ENCODE peak calls at places on chromosomes 7 and 10, in six cellular contexts. One of them, this sample, is unnamed.

GRCh38 chr10:71259815-71260501 is 47.6 kb downstream of the UNC5B start:
- DNase-seq in ureter: no peak
- DNase-seq in fibroblast of the aortic adventitia: no peak
- DNase-seq in amygdala: no peak
- DNase-seq in head of caudate nucleus: no peak
- DNase-seq in RWPE1: peak
- DNase-seq in this sample: peak

GRCh38 chr7:149495785-149496641 is 1.6 kb downstream of the ZNF746 start:
- DNase-seq in fibroblast of the aortic adventitia: peak
- DNase-seq in head of caudate nucleus: peak
- DNase-seq in ureter: peak
- DNase-seq in RWPE1: no peak
- DNase-seq in amygdala: no peak
- DNase-seq in this sample: peak

GRCh38 chr10:49351669-49352068 is 44.2 kb downstream of the DRGX start:
- DNase-seq in RWPE1: no peak
- DNase-seq in amygdala: no peak
- DNase-seq in fibroblast of the aortic adventitia: no peak
- DNase-seq in head of caudate nucleus: no peak
- DNase-seq in ureter: no peak
- DNase-seq in this sample: no peak

GRCh38 chr10:132130286-132131265 is 56.2 kb upstream of the DPYSL4 start:
- DNase-seq in head of caudate nucleus: no peak
- DNase-seq in ureter: no peak
- DNase-seq in RWPE1: no peak
- DNase-seq in fibroblast of the aortic adventitia: no peak
- DNase-seq in amygdala: no peak
- DNase-seq in this sample: no peak

GRCh38 chr7:14908697-14909096 is 6.1 kb upstream of the DGKB start:
- DNase-seq in fibroblast of the aortic adventitia: no peak
- DNase-seq in head of caudate nucleus: no peak
- DNase-seq in ureter: no peak
- DNase-seq in amygdala: no peak
- DNase-seq in RWPE1: no peak
- DNase-seq in this sample: no peak

GRCh38 chr7:117445206-117445605 is 17.9 kb upstream of the ASZ1 start:
- DNase-seq in amygdala: no peak
- DNase-seq in fibroblast of the aortic adventitia: peak
- DNase-seq in RWPE1: no peak
- DNase-seq in ureter: no peak
- DNase-seq in head of caudate nucleus: no peak
- DNase-seq in this sample: no peak

GRCh38 chr10:1932617-1933016 is 195.3 kb upstream of the ADARB2 start:
- DNase-seq in fibroblast of the aortic adventitia: no peak
- DNase-seq in ureter: no peak
- DNase-seq in amygdala: no peak
- DNase-seq in head of caudate nucleus: no peak
- DNase-seq in RWPE1: no peak
- DNase-seq in this sample: no peak

GRCh38 chr10:110460111-110460809 is 37.4 kb upstream of the DUSP5 start:
- DNase-seq in RWPE1: no peak
- DNase-seq in head of caudate nucleus: no peak
- DNase-seq in amygdala: no peak
- DNase-seq in ureter: no peak
- DNase-seq in fibroblast of the aortic adventitia: no peak
- DNase-seq in this sample: peak

GRCh38 chr7:116421298-116421697 is 78.2 kb upstream of the CAV2 start:
- DNase-seq in head of caudate nucleus: no peak
- DNase-seq in fibroblast of the aortic adventitia: no peak
- DNase-seq in RWPE1: no peak
- DNase-seq in ureter: no peak
- DNase-seq in amygdala: no peak
- DNase-seq in this sample: no peak

GRCh38 chr7:138491612-138492386 is 31.7 kb downstream of the TRIM24 start:
- DNase-seq in ureter: no peak
- DNase-seq in fibroblast of the aortic adventitia: no peak
- DNase-seq in head of caudate nucleus: no peak
- DNase-seq in amygdala: no peak
- DNase-seq in RWPE1: no peak
- DNase-seq in this sample: no peak

GRCh38 chr10:69449841-69450240 is 1.4 kb upstream of the TSPAN15 start:
- DNase-seq in amygdala: peak
- DNase-seq in fibroblast of the aortic adventitia: peak
- DNase-seq in head of caudate nucleus: peak
- DNase-seq in ureter: peak
- DNase-seq in RWPE1: no peak
- DNase-seq in this sample: peak

GRCh38 chr7:32958046-32959025 is 1.1 kb downstream of the FKBP9 start:
- DNase-seq in RWPE1: peak
- DNase-seq in head of caudate nucleus: no peak
- DNase-seq in ureter: no peak
- DNase-seq in amygdala: peak
- DNase-seq in fibroblast of the aortic adventitia: peak
- DNase-seq in this sample: peak

GRCh38 chr7:151060416-151061234 is 1.2 kb downstream of the SLC4A2 start:
- DNase-seq in head of caudate nucleus: peak
- DNase-seq in amygdala: no peak
- DNase-seq in ureter: no peak
- DNase-seq in RWPE1: peak
- DNase-seq in fibroblast of the aortic adventitia: peak
- DNase-seq in this sample: peak